ENCODE peak calls at places on chromosomes 12 and 14, in seven cellular contexts. E is spleen, T is GM04504, R is EL, F is heart right ventricle, A is CMK, M is adrenal gland. U is an unnamed sample.
A peak's percentile ranks its signal among the peaks of the same experiment; 100 is the strongest.

GRCh38 chr12:52604859-52605258 is 3.6 kb upstream of the KRT72 start:
- DNase-seq in E (no peak), T (no peak), R (no peak), F (no peak), A (no peak), M (no peak), U (no peak)

GRCh38 chr12:104464899-104465298 is 8.2 kb downstream of the CHST11 start:
- DNase-seq in E (no peak), T (no peak), R (no peak), F (no peak), A (no peak), M (no peak), U (no peak)

GRCh38 chr12:12883369-12884001 is 7.9 kb upstream of the GPRC5A start:
- DNase-seq in E (no peak), T (no peak), R (peak; percentile 50), F (no peak), A (no peak), M (no peak), U (no peak)

GRCh38 chr12:50842637-50843493 is at the start of gene TMPRSS12:
- DNase-seq in E (no peak), T (no peak), R (no peak), F (peak; percentile 16), A (no peak), M (peak; percentile 66), U (peak; percentile 75)

GRCh38 chr14:96149131-96149530 is 55.5 kb upstream of the BDKRB2 start:
- DNase-seq in E (no peak), T (no peak), R (no peak), F (no peak), A (no peak), M (no peak), U (no peak)

GRCh38 chr12:34346372-34347034 is 324.2 kb downstream of the ALG10 start:
- DNase-seq in E (no peak), T (no peak), R (no peak), F (no peak), A (no peak), M (no peak), U (no peak)

GRCh38 chr14:53793790-53794560 is 162.7 kb downstream of the BMP4 start:
- DNase-seq in E (no peak), T (no peak), R (peak; percentile 12), F (no peak), A (no peak), M (no peak), U (no peak)

GRCh38 chr12:100058482-100059029 is 73.8 kb upstream of the ANKS1B start:
- DNase-seq in E (no peak), T (peak; percentile 87), R (peak; percentile 92), F (no peak), A (no peak), M (no peak), U (no peak)

GRCh38 chr12:53299101-53299453 is 418 bp upstream of the MYG1 start:
- DNase-seq in E (no peak), T (no peak), R (peak; percentile 88), F (no peak), A (no peak), M (peak; percentile 52), U (no peak)

GRCh38 chr12:70590549-70591226 is 46.5 kb downstream of the PTPRB start:
- DNase-seq in E (no peak), T (no peak), R (peak; percentile 22), F (no peak), A (no peak), M (no peak), U (no peak)

GRCh38 chr12:57416039-57416996 is 14.5 kb downstream of the R3HDM2 start:
- DNase-seq in E (no peak), T (no peak), R (peak; percentile 53), F (no peak), A (no peak), M (peak; percentile 30), U (no peak)

GRCh38 chr14:59297070-59297766 is 108.8 kb downstream of the DAAM1 start:
- DNase-seq in E (no peak), T (no peak), R (no peak), F (no peak), A (no peak), M (no peak), U (no peak)

GRCh38 chr14:52563120-52563519 is 10.5 kb downstream of the GPR137C start:
- DNase-seq in E (no peak), T (no peak), R (peak; percentile 76), F (no peak), A (no peak), M (no peak), U (no peak)

GRCh38 chr12:122726056-122726558 is 4.5 kb downstream of the HCAR1 start:
- DNase-seq in E (no peak), T (no peak), R (no peak), F (no peak), A (no peak), M (no peak), U (peak; percentile 25)

GRCh38 chr14:76329951-76330350 is 46.0 kb upstream of the ESRRB start:
- DNase-seq in E (no peak), T (no peak), R (no peak), F (no peak), A (no peak), M (no peak), U (no peak)

GRCh38 chr14:96722751-96723150 is 74.4 kb upstream of the VRK1 start:
- DNase-seq in E (no peak), T (no peak), R (no peak), F (no peak), A (no peak), M (no peak), U (peak; percentile 32)

GRCh38 chr12:42002563-42002962 is 142.1 kb downstream of the GXYLT1 start:
- DNase-seq in E (no peak), T (no peak), R (no peak), F (no peak), A (no peak), M (no peak), U (no peak)

GRCh38 chr14:90514015-90514398 is 117.2 kb downstream of the CALM1 start:
- DNase-seq in E (no peak), T (no peak), R (no peak), F (no peak), A (no peak), M (no peak), U (no peak)

GRCh38 chr14:75283884-75284563 is 5.4 kb downstream of the FOS start:
- DNase-seq in E (peak; percentile 72), T (no peak), R (no peak), F (no peak), A (no peak), M (peak; percentile 51), U (peak; percentile 70)

GRCh38 chr14:100261621-100262020 is 22.7 kb downstream of the YY1 start:
- DNase-seq in E (no peak), T (no peak), R (no peak), F (no peak), A (no peak), M (no peak), U (no peak)

GRCh38 chr14:33812596-33812995 is 138.3 kb downstream of the EGLN3 start:
- DNase-seq in E (no peak), T (no peak), R (no peak), F (no peak), A (peak; percentile 7), M (no peak), U (no peak)

GRCh38 chr14:36506732-36507614 is 13.1 kb downstream of the NKX2-1 start:
- DNase-seq in E (no peak), T (no peak), R (no peak), F (no peak), A (no peak), M (no peak), U (no peak)

GRCh38 chr14:105375635-105376057 is 22.7 kb upstream of the TEX22 start:
- DNase-seq in E (no peak), T (no peak), R (no peak), F (no peak), A (no peak), M (no peak), U (no peak)

GRCh38 chr12:114949081-114949480 is 265.1 kb upstream of the TBX3 start:
- DNase-seq in E (no peak), T (no peak), R (no peak), F (no peak), A (no peak), M (no peak), U (no peak)

GRCh38 chr12:20523658-20524057 is 155.3 kb downstream of the PDE3A start:
- DNase-seq in E (no peak), T (no peak), R (peak; percentile 31), F (no peak), A (no peak), M (no peak), U (no peak)

GRCh38 chr12:76878045-76878898 is 547 bp downstream of the CSRP2 start:
- DNase-seq in E (no peak), T (no peak), R (peak; percentile 55), F (peak; percentile 19), A (no peak), M (peak; percentile 15), U (peak; percentile 74)

GRCh38 chr14:61694039-61694438 is 1.3 kb upstream of the HIF1A start:
- DNase-seq in E (no peak), T (no peak), R (no peak), F (no peak), A (no peak), M (no peak), U (no peak)

GRCh38 chr14:33348510-33348909 is 409.8 kb downstream of the NPAS3 start:
- DNase-seq in E (no peak), T (no peak), R (no peak), F (no peak), A (no peak), M (no peak), U (no peak)

GRCh38 chr12:98373019-98373554 is 142.3 kb upstream of the TMPO start:
- DNase-seq in E (no peak), T (peak; percentile 14), R (peak; percentile 43), F (no peak), A (no peak), M (no peak), U (peak; percentile 15)

GRCh38 chr12:30696943-30697342 is 1.3 kb upstream of the IPO8 start:
- DNase-seq in E (peak; percentile 76), T (no peak), R (no peak), F (no peak), A (no peak), M (no peak), U (peak; percentile 4)

GRCh38 chr14:81728447-81728846 is 194.8 kb upstream of the SEL1L start:
- DNase-seq in E (no peak), T (no peak), R (no peak), F (no peak), A (no peak), M (no peak), U (no peak)

GRCh38 chr14:62462996-62463395 is 582.3 kb downstream of the KCNH5 start:
- DNase-seq in E (no peak), T (no peak), R (no peak), F (no peak), A (no peak), M (no peak), U (no peak)

GRCh38 chr14:59964251-59965007 is 44.5 kb downstream of the LRRC9 start:
- DNase-seq in E (no peak), T (no peak), R (peak; percentile 6), F (no peak), A (no peak), M (no peak), U (peak; percentile 1)

GRCh38 chr12:93896962-93897361 is 219.8 kb downstream of the CRADD start:
- DNase-seq in E (no peak), T (no peak), R (no peak), F (no peak), A (no peak), M (no peak), U (no peak)

GRCh38 chr14:102450206-102451063 is 59.1 kb downstream of the ANKRD9 start:
- DNase-seq in E (no peak), T (no peak), R (no peak), F (no peak), A (no peak), M (no peak), U (no peak)

GRCh38 chr12:77842430-77842829 is 11.7 kb downstream of the NAV3 start:
- DNase-seq in E (no peak), T (no peak), R (no peak), F (no peak), A (no peak), M (no peak), U (no peak)

GRCh38 chr12:108826807-108827721 is 30.3 kb downstream of the SSH1 start:
- DNase-seq in E (peak; percentile 55), T (no peak), R (no peak), F (no peak), A (no peak), M (no peak), U (peak; percentile 28)

GRCh38 chr14:55052259-55052930 is 948 bp downstream of the MAPK1IP1L start:
- DNase-seq in E (no peak), T (no peak), R (peak; percentile 23), F (no peak), A (no peak), M (no peak), U (no peak)

U was measured in ELF-1.